ENCODE peak calls at places on chromosomes 2 and 18, in eight cellular contexts. One of them, this sample, is unnamed.

GRCh38 chr18:37450434-37451133 is 115.0 kb downstream of the CELF4 start:
- DNase-seq in lower lobe of right lung: no peak
- DNase-seq in chondrocyte: no peak
- DNase-seq in T-helper 1 cell: no peak
- DNase-seq in ELR: no peak
- DNase-seq in fibroblast of lung: peak
- DNase-seq in upper lobe of right lung: no peak
- DNase-seq in skeletal muscle cell: no peak
- DNase-seq in this sample: peak

GRCh38 chr18:3062798-3063563 is 50.0 kb upstream of the LPIN2 start:
- DNase-seq in lower lobe of right lung: peak
- DNase-seq in chondrocyte: no peak
- DNase-seq in T-helper 1 cell: peak
- DNase-seq in ELR: peak
- DNase-seq in fibroblast of lung: no peak
- DNase-seq in upper lobe of right lung: peak
- DNase-seq in skeletal muscle cell: no peak
- DNase-seq in this sample: peak

GRCh38 chr2:43223412-43224040 is 2.9 kb downstream of the ZFP36L2 start:
- DNase-seq in lower lobe of right lung: peak
- DNase-seq in chondrocyte: no peak
- DNase-seq in T-helper 1 cell: no peak
- DNase-seq in ELR: peak
- DNase-seq in fibroblast of lung: peak
- DNase-seq in upper lobe of right lung: no peak
- DNase-seq in skeletal muscle cell: no peak
- DNase-seq in this sample: no peak

GRCh38 chr2:134127496-134127895 is 126.4 kb upstream of the MGAT5 start:
- DNase-seq in lower lobe of right lung: no peak
- DNase-seq in chondrocyte: no peak
- DNase-seq in T-helper 1 cell: peak
- DNase-seq in ELR: no peak
- DNase-seq in fibroblast of lung: no peak
- DNase-seq in upper lobe of right lung: no peak
- DNase-seq in skeletal muscle cell: no peak
- DNase-seq in this sample: peak

GRCh38 chr2:72993585-72994280 is 76.4 kb downstream of the EMX1 start:
- DNase-seq in lower lobe of right lung: no peak
- DNase-seq in chondrocyte: no peak
- DNase-seq in T-helper 1 cell: no peak
- DNase-seq in ELR: no peak
- DNase-seq in fibroblast of lung: no peak
- DNase-seq in upper lobe of right lung: no peak
- DNase-seq in skeletal muscle cell: no peak
- DNase-seq in this sample: no peak

GRCh38 chr2:134717706-134718094 is 1.1 kb downstream of the TMEM163 start:
- DNase-seq in lower lobe of right lung: no peak
- DNase-seq in chondrocyte: no peak
- DNase-seq in T-helper 1 cell: no peak
- DNase-seq in ELR: peak
- DNase-seq in fibroblast of lung: no peak
- DNase-seq in upper lobe of right lung: no peak
- DNase-seq in skeletal muscle cell: no peak
- DNase-seq in this sample: no peak

GRCh38 chr2:133812826-133813617 is 244.8 kb upstream of the NCKAP5 start:
- DNase-seq in lower lobe of right lung: no peak
- DNase-seq in chondrocyte: no peak
- DNase-seq in T-helper 1 cell: no peak
- DNase-seq in ELR: peak
- DNase-seq in fibroblast of lung: peak
- DNase-seq in upper lobe of right lung: no peak
- DNase-seq in skeletal muscle cell: no peak
- DNase-seq in this sample: peak

GRCh38 chr2:38438536-38439225 is 61.6 kb upstream of the ATL2 start:
- DNase-seq in lower lobe of right lung: no peak
- DNase-seq in chondrocyte: no peak
- DNase-seq in T-helper 1 cell: no peak
- DNase-seq in ELR: no peak
- DNase-seq in fibroblast of lung: no peak
- DNase-seq in upper lobe of right lung: no peak
- DNase-seq in skeletal muscle cell: no peak
- DNase-seq in this sample: no peak

GRCh38 chr18:28837100-28837499 is 660.2 kb upstream of the CDH2 start:
- DNase-seq in lower lobe of right lung: no peak
- DNase-seq in chondrocyte: no peak
- DNase-seq in T-helper 1 cell: no peak
- DNase-seq in ELR: peak
- DNase-seq in fibroblast of lung: no peak
- DNase-seq in upper lobe of right lung: no peak
- DNase-seq in skeletal muscle cell: no peak
- DNase-seq in this sample: peak

GRCh38 chr2:3208179-3208578 is 169.4 kb downstream of the EIPR1 start:
- DNase-seq in lower lobe of right lung: no peak
- DNase-seq in chondrocyte: no peak
- DNase-seq in T-helper 1 cell: no peak
- DNase-seq in ELR: no peak
- DNase-seq in fibroblast of lung: no peak
- DNase-seq in upper lobe of right lung: no peak
- DNase-seq in skeletal muscle cell: no peak
- DNase-seq in this sample: no peak

GRCh38 chr2:55550368-55551102 is 31.0 kb downstream of the CFAP36 start:
- DNase-seq in lower lobe of right lung: no peak
- DNase-seq in chondrocyte: no peak
- DNase-seq in T-helper 1 cell: no peak
- DNase-seq in ELR: peak
- DNase-seq in fibroblast of lung: peak
- DNase-seq in upper lobe of right lung: no peak
- DNase-seq in skeletal muscle cell: peak
- DNase-seq in this sample: peak

This sample was measured in M059J.